ENCODE peak calls at places on chromosomes 2 and 18, in seven cellular contexts. M, F, R, T, Z, X and C are unnamed samples.

GRCh38 chr18:5103693-5104092 is 93.4 kb downstream of the AKAIN1 start:
- DNase-seq in M (no peak), F (no peak), R (no peak), T (no peak), Z (no peak), X (no peak), C (no peak)

GRCh38 chr2:96768083-96768561 is 7.4 kb downstream of the CNNM4 start:
- DNase-seq in M (no peak), F (no peak), R (no peak), T (no peak), Z (no peak), X (peak; percentile 66), C (no peak)

GRCh38 chr2:120511546-120512320 is 165.8 kb downstream of the INHBB start:
- DNase-seq in M (no peak), F (no peak), R (no peak), T (no peak), Z (no peak), X (no peak), C (no peak)

GRCh38 chr2:69272803-69273471 is 114.1 kb downstream of the GFPT1 start:
- DNase-seq in M (no peak), F (peak; percentile 90), R (no peak), T (no peak), Z (no peak), X (no peak), C (peak; percentile 25)

GRCh38 chr2:13524492-13524891 is 807.8 kb downstream of the TRIB2 start:
- DNase-seq in M (no peak), F (no peak), R (no peak), T (no peak), Z (no peak), X (no peak), C (no peak)

GRCh38 chr2:219737270-219737691 is 109.9 kb downstream of the SLC4A3 start:
- DNase-seq in M (no peak), F (no peak), R (no peak), T (no peak), Z (no peak), X (no peak), C (peak; percentile 24)

GRCh38 chr2:100422320-100422719 is 4.9 kb upstream of the CHST10 start:
- DNase-seq in M (peak; percentile 28), F (peak; percentile 50), R (peak; percentile 64), T (peak; percentile 75), Z (no peak), X (no peak), C (peak; percentile 48)

GRCh38 chr18:23149570-23149969 is 14.3 kb downstream of the CABLES1 start:
- DNase-seq in M (no peak), F (no peak), R (no peak), T (no peak), Z (no peak), X (no peak), C (no peak)

GRCh38 chr2:219969508-219969907 is 342.1 kb downstream of the SLC4A3 start:
- DNase-seq in M (no peak), F (no peak), R (no peak), T (no peak), Z (no peak), X (no peak), C (no peak)

GRCh38 chr18:36186461-36187137 is 698 bp upstream of the MOCOS start:
- DNase-seq in M (no peak), F (peak; percentile 41), R (peak; percentile 64), T (peak; percentile 62), Z (peak; percentile 74), X (no peak), C (peak; percentile 55)

GRCh38 chr2:232496508-232497373 is 9.1 kb upstream of the ECEL1 start:
- DNase-seq in M (no peak), F (no peak), R (no peak), T (peak; percentile 60), Z (no peak), X (no peak), C (no peak)

GRCh38 chr18:74520096-74520833 is 14.0 kb upstream of the CNDP1 start:
- DNase-seq in M (no peak), F (no peak), R (no peak), T (no peak), Z (no peak), X (no peak), C (no peak)

GRCh38 chr2:148817210-148817708 is 57.8 kb upstream of the KIF5C start:
- DNase-seq in M (no peak), F (no peak), R (no peak), T (peak; percentile 45), Z (peak; percentile 44), X (no peak), C (no peak)

GRCh38 chr2:105669384-105669891 is 75.3 kb upstream of the NCK2 start:
- DNase-seq in M (no peak), F (no peak), R (no peak), T (no peak), Z (peak; percentile 14), X (no peak), C (no peak)

GRCh38 chr2:166180951-166181812 is 53.4 kb upstream of the SCN1A start:
- DNase-seq in M (peak; percentile 13), F (peak; percentile 79), R (peak; percentile 40), T (peak; percentile 51), Z (peak; percentile 81), X (no peak), C (peak; percentile 66)

GRCh38 chr18:76099931-76100457 is 395.0 kb downstream of the ZNF516 start:
- DNase-seq in M (no peak), F (no peak), R (no peak), T (no peak), Z (no peak), X (no peak), C (no peak)

GRCh38 chr2:10045561-10046355 is 2.4 kb downstream of the KLF11 start:
- DNase-seq in M (no peak), F (no peak), R (no peak), T (no peak), Z (no peak), X (no peak), C (no peak)

GRCh38 chr18:9874730-9875129 is 11.0 kb upstream of the TXNDC2 start:
- DNase-seq in M (no peak), F (no peak), R (no peak), T (no peak), Z (no peak), X (no peak), C (no peak)

GRCh38 chr2:43898134-43898957 is 59.6 kb downstream of the ABCG8 start:
- DNase-seq in M (no peak), F (peak; percentile 22), R (no peak), T (peak; percentile 39), Z (no peak), X (no peak), C (peak; percentile 56)

GRCh38 chr2:44821500-44821899 is 120.0 kb upstream of the SIX3 start:
- DNase-seq in M (no peak), F (no peak), R (no peak), T (no peak), Z (no peak), X (no peak), C (no peak)

GRCh38 chr2:100182494-100183355 is 40.3 kb upstream of the AFF3 start:
- DNase-seq in M (no peak), F (no peak), R (no peak), T (no peak), Z (peak; percentile 56), X (no peak), C (no peak)

GRCh38 chr2:67565761-67566160 is 168.6 kb downstream of the ETAA1 start:
- DNase-seq in M (no peak), F (no peak), R (no peak), T (no peak), Z (no peak), X (no peak), C (no peak)

GRCh38 chr2:135743860-135744259 is 2.2 kb downstream of the UBXN4 start:
- DNase-seq in M (no peak), F (peak; percentile 40), R (no peak), T (no peak), Z (no peak), X (no peak), C (no peak)

GRCh38 chr2:135742307-135742838 is 718 bp downstream of the UBXN4 start:
- DNase-seq in M (no peak), F (peak; percentile 65), R (peak; percentile 59), T (no peak), Z (no peak), X (no peak), C (peak; percentile 48)

GRCh38 chr2:135741395-135742306 is at the start of gene UBXN4:
- DNase-seq in M (peak; percentile 98), F (peak; percentile 99), R (peak; percentile 93), T (peak; percentile 93), Z (peak; percentile 91), X (peak; percentile 96), C (peak; percentile 98)

GRCh38 chr2:135745545-135745944 is 3.9 kb downstream of the UBXN4 start:
- DNase-seq in M (no peak), F (no peak), R (no peak), T (no peak), Z (no peak), X (no peak), C (no peak)

GRCh38 chr2:135744761-135745314 is 3.2 kb downstream of the UBXN4 start:
- DNase-seq in M (no peak), F (peak; percentile 70), R (peak; percentile 38), T (peak; percentile 51), Z (no peak), X (no peak), C (no peak)
- TF ChIP-seq JUND in M (no peak), F (no peak), R (no peak), T (no peak), Z (no peak), X (no peak), C (no peak)

DNA sequence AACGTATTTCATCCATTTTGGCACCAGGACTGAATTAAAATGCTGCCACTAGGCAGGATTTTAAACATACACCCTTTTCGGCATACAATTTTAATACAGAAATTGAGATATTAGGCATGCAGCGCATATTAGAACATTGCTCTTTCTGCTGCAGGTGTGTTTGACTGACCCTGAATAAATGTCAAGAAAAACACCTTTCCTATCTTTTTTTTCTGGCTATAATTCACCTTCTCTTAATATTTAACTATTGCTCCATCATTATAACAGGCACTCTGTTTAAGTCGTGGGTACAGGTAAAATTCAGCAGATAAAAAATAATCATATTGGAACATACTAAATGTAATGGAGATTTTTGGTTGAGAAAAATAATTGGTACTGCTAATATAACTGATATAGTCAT is 905.9 kb downstream of the NRXN1 start:
- DNase-seq in M (no peak), F (no peak), R (no peak), T (no peak), Z (no peak), X (no peak), C (no peak)
- TF ChIP-seq JUND in M (no peak), F (no peak), R (no peak), T (no peak), Z (no peak), X (no peak), C (no peak)

DNA sequence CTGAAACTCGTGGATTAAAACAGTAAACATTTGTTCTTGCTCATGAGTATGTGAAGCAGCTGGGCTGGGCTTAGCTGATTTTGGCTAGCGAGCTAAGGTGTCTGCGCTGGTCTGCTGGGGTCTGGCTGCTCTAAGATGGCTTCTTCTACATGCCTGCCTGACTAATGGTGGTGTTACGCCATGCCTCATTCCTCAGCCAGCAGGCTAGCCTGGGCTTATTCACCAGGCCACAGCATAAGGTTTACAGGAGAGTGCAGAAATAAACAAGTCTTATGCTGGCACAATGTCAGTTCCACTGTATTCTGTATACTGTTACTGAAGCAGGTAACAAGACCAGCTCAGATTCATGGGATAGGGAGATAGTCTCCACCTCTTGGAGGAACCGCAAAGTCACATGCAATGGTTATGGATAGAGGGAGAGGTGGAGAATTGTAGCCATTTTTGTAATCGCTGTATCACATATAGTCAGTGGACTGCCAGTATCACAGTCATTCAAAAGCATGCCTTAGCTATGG is 80.0 kb downstream of the RHBDD1 start:
- DNase-seq in M (no peak), F (no peak), R (no peak), T (no peak), Z (no peak), X (no peak), C (no peak)
- TF ChIP-seq JUND in M (no peak), F (no peak), R (no peak), T (no peak), Z (no peak), X (no peak), C (no peak)

GRCh38 chr2:197306691-197307030 is 3.9 kb downstream of the ANKRD44 start:
- DNase-seq in M (no peak), F (no peak), R (no peak), T (no peak), Z (no peak), X (no peak), C (peak; percentile 37)
- TF ChIP-seq JUND in M (no peak), F (no peak), R (no peak), T (no peak), Z (no peak), X (no peak), C (no peak)